ENCODE peak calls at places on chromosomes 12 and 14, in seven cellular contexts. One of them, this sample, is unnamed.
A peak's percentile ranks its signal among the peaks of the same experiment; 100 is the strongest.

GRCh38 chr12:104582739-104583138 is 126.0 kb downstream of the CHST11 start:
- DNase-seq in CD8-positive, alpha-beta memory T cell: no peak
- DNase-seq in H9: no peak
- DNase-seq in tibial artery: no peak
- DNase-seq in body of pancreas: no peak
- DNase-seq in aorta: no peak
- DNase-seq in stomach: no peak
- DNase-seq in this sample: no peak

GRCh38 chr12:96487214-96487613 is 2.2 kb upstream of the CFAP54 start:
- DNase-seq in tibial artery: no peak
- DNase-seq in CD8-positive, alpha-beta memory T cell: no peak
- DNase-seq in aorta: no peak
- DNase-seq in body of pancreas: no peak
- DNase-seq in H9: no peak
- DNase-seq in stomach: no peak
- DNase-seq in this sample: no peak

GRCh38 chr14:36524874-36525745 is 5.1 kb upstream of the NKX2-1 start:
- DNase-seq in aorta: no peak
- DNase-seq in H9: peak; percentile 90
- DNase-seq in stomach: no peak
- DNase-seq in tibial artery: no peak
- DNase-seq in CD8-positive, alpha-beta memory T cell: no peak
- DNase-seq in body of pancreas: peak; percentile 41
- DNase-seq in this sample: no peak

GRCh38 chr12:130053641-130054040 is 108.6 kb upstream of the FZD10 start:
- DNase-seq in body of pancreas: no peak
- DNase-seq in stomach: no peak
- DNase-seq in tibial artery: no peak
- DNase-seq in H9: peak; percentile 67
- DNase-seq in CD8-positive, alpha-beta memory T cell: no peak
- DNase-seq in aorta: peak; percentile 39
- DNase-seq in this sample: no peak

GRCh38 chr14:85583311-85583710 is 53.4 kb downstream of the FLRT2 start:
- DNase-seq in CD8-positive, alpha-beta memory T cell: no peak
- DNase-seq in body of pancreas: no peak
- DNase-seq in aorta: no peak
- DNase-seq in H9: no peak
- DNase-seq in tibial artery: no peak
- DNase-seq in stomach: no peak
- DNase-seq in this sample: no peak

GRCh38 chr12:93519859-93520258 is 52.5 kb downstream of the MRPL42 start:
- DNase-seq in body of pancreas: no peak
- DNase-seq in tibial artery: no peak
- DNase-seq in H9: no peak
- DNase-seq in aorta: no peak
- DNase-seq in stomach: no peak
- DNase-seq in CD8-positive, alpha-beta memory T cell: no peak
- DNase-seq in this sample: no peak

GRCh38 chr12:112380663-112381420 is 1.4 kb downstream of the HECTD4 start:
- DNase-seq in body of pancreas: no peak
- DNase-seq in CD8-positive, alpha-beta memory T cell: no peak
- DNase-seq in tibial artery: no peak
- DNase-seq in aorta: no peak
- DNase-seq in H9: peak; percentile 51
- DNase-seq in stomach: no peak
- DNase-seq in this sample: no peak

GRCh38 chr14:101026341-101026740 is 122.8 kb upstream of the RTL1 start:
- DNase-seq in stomach: no peak
- DNase-seq in H9: no peak
- DNase-seq in body of pancreas: no peak
- DNase-seq in tibial artery: peak; percentile 21
- DNase-seq in aorta: peak; percentile 27
- DNase-seq in CD8-positive, alpha-beta memory T cell: no peak
- DNase-seq in this sample: no peak

GRCh38 chr14:37145395-37145794 is 27.0 kb downstream of the SLC25A21 start:
- DNase-seq in H9: no peak
- DNase-seq in aorta: no peak
- DNase-seq in stomach: no peak
- DNase-seq in tibial artery: no peak
- DNase-seq in CD8-positive, alpha-beta memory T cell: no peak
- DNase-seq in body of pancreas: no peak
- DNase-seq in this sample: peak; percentile 12

GRCh38 chr12:91139981-91140659 is 28.8 kb upstream of the LUM start:
- DNase-seq in CD8-positive, alpha-beta memory T cell: no peak
- DNase-seq in H9: no peak
- DNase-seq in aorta: no peak
- DNase-seq in tibial artery: no peak
- DNase-seq in stomach: no peak
- DNase-seq in body of pancreas: no peak
- DNase-seq in this sample: peak; percentile 92

GRCh38 chr12:108424026-108424425 is 84.9 kb upstream of the CMKLR1 start:
- DNase-seq in stomach: no peak
- DNase-seq in CD8-positive, alpha-beta memory T cell: no peak
- DNase-seq in aorta: no peak
- DNase-seq in tibial artery: no peak
- DNase-seq in H9: no peak
- DNase-seq in body of pancreas: no peak
- DNase-seq in this sample: no peak

GRCh38 chr14:71250347-71250746 is 343.1 kb downstream of the PCNX1 start:
- DNase-seq in aorta: no peak
- DNase-seq in CD8-positive, alpha-beta memory T cell: no peak
- DNase-seq in body of pancreas: no peak
- DNase-seq in H9: no peak
- DNase-seq in stomach: no peak
- DNase-seq in tibial artery: no peak
- DNase-seq in this sample: no peak

GRCh38 chr12:11508699-11509098 is 113.3 kb upstream of the PRB2 start:
- DNase-seq in tibial artery: no peak
- DNase-seq in body of pancreas: no peak
- DNase-seq in CD8-positive, alpha-beta memory T cell: no peak
- DNase-seq in aorta: no peak
- DNase-seq in H9: peak; percentile 54
- DNase-seq in stomach: no peak
- DNase-seq in this sample: no peak

GRCh38 chr12:114952573-114953196 is 268.7 kb upstream of the TBX3 start:
- DNase-seq in CD8-positive, alpha-beta memory T cell: no peak
- DNase-seq in aorta: no peak
- DNase-seq in stomach: no peak
- DNase-seq in tibial artery: no peak
- DNase-seq in body of pancreas: peak; percentile 13
- DNase-seq in H9: no peak
- DNase-seq in this sample: no peak

GRCh38 chr12:96516472-96517417 is 27.4 kb downstream of the CFAP54 start:
- DNase-seq in stomach: peak; percentile 85
- DNase-seq in CD8-positive, alpha-beta memory T cell: peak; percentile 75
- DNase-seq in H9: peak; percentile 69
- DNase-seq in aorta: peak; percentile 88
- DNase-seq in body of pancreas: peak; percentile 61
- DNase-seq in tibial artery: peak; percentile 76
- DNase-seq in this sample: peak; percentile 63

GRCh38 chr14:50318031-50318626 is 6.0 kb downstream of the DMAC2L start:
- DNase-seq in stomach: no peak
- DNase-seq in tibial artery: no peak
- DNase-seq in aorta: no peak
- DNase-seq in body of pancreas: no peak
- DNase-seq in CD8-positive, alpha-beta memory T cell: no peak
- DNase-seq in H9: no peak
- DNase-seq in this sample: no peak

GRCh38 chr12:84305144-84305543 is 607.5 kb downstream of the SLC6A15 start:
- DNase-seq in tibial artery: no peak
- DNase-seq in stomach: no peak
- DNase-seq in aorta: no peak
- DNase-seq in H9: no peak
- DNase-seq in body of pancreas: no peak
- DNase-seq in CD8-positive, alpha-beta memory T cell: no peak
- DNase-seq in this sample: no peak

GRCh38 chr12:89880695-89881350 is 172.2 kb upstream of the ATP2B1 start:
- DNase-seq in stomach: no peak
- DNase-seq in body of pancreas: no peak
- DNase-seq in H9: no peak
- DNase-seq in tibial artery: no peak
- DNase-seq in CD8-positive, alpha-beta memory T cell: peak; percentile 15
- DNase-seq in aorta: no peak
- DNase-seq in this sample: no peak

GRCh38 chr12:10701226-10701681 is 21.9 kb downstream of the YBX3 start:
- DNase-seq in body of pancreas: no peak
- DNase-seq in CD8-positive, alpha-beta memory T cell: peak; percentile 6
- DNase-seq in tibial artery: no peak
- DNase-seq in H9: no peak
- DNase-seq in stomach: no peak
- DNase-seq in aorta: no peak
- DNase-seq in this sample: no peak

GRCh38 chr14:61601923-61602732 is 93.2 kb upstream of the HIF1A start:
- DNase-seq in tibial artery: no peak
- DNase-seq in body of pancreas: no peak
- DNase-seq in stomach: no peak
- DNase-seq in aorta: no peak
- DNase-seq in CD8-positive, alpha-beta memory T cell: no peak
- DNase-seq in H9: no peak
- DNase-seq in this sample: no peak

GRCh38 chr12:132367401-132367851 is 38.0 kb upstream of the GALNT9 start:
- DNase-seq in H9: no peak
- DNase-seq in stomach: no peak
- DNase-seq in CD8-positive, alpha-beta memory T cell: no peak
- DNase-seq in body of pancreas: peak; percentile 10
- DNase-seq in tibial artery: no peak
- DNase-seq in aorta: peak; percentile 68
- DNase-seq in this sample: no peak

GRCh38 chr14:92520102-92520651 is 6.6 kb downstream of the RIN3 start:
- DNase-seq in aorta: no peak
- DNase-seq in H9: no peak
- DNase-seq in stomach: no peak
- DNase-seq in tibial artery: no peak
- DNase-seq in CD8-positive, alpha-beta memory T cell: no peak
- DNase-seq in body of pancreas: no peak
- DNase-seq in this sample: no peak

DNA sequence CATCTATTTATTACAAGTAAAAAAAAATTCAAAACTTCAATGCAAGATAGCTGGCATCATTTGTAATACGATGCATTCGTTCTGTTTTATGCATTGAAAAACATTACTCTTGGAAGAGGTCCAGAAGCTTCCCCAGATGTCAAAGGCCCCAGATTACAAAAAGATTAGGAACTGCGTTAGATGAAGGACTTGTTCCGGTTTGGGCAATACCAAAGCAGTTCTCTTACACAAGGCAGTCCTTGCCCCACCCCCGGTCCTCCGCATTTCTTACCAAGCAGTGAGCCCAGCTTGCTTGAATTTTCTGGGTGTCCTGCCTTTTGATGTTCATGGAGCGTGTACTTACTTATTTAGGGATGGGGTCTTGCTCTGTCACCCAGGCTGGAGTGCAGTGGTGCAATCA is 4.8 kb upstream of the HVCN1 start:
- DNase-seq in tibial artery: no peak
- DNase-seq in stomach: no peak
- DNase-seq in CD8-positive, alpha-beta memory T cell: no peak
- DNase-seq in aorta: no peak
- DNase-seq in H9: no peak
- DNase-seq in body of pancreas: no peak
- DNase-seq in this sample: no peak
- H3K27ac ChIP-seq in tibial artery: no peak overlapping the region
- H3K27ac ChIP-seq in stomach: no peak overlapping the region
- H3K27ac ChIP-seq in CD8-positive, alpha-beta memory T cell: no peak overlapping the region
- H3K27ac ChIP-seq in aorta: no peak overlapping the region
- H3K27ac ChIP-seq in H9: no peak overlapping the region
- H3K27ac ChIP-seq in body of pancreas: no peak overlapping the region
- H3K27ac ChIP-seq in this sample: no peak overlapping the region

GRCh38 chr12:30458453-30458852 is 237.2 kb downstream of the IPO8 start:
- DNase-seq in CD8-positive, alpha-beta memory T cell: no peak
- DNase-seq in stomach: no peak
- DNase-seq in H9: no peak
- DNase-seq in body of pancreas: no peak
- DNase-seq in aorta: no peak
- DNase-seq in tibial artery: no peak
- DNase-seq in this sample: no peak
- H3K9me3 ChIP-seq in CD8-positive, alpha-beta memory T cell: no peaks in the 10 kb centered on the region
- H3K9me3 ChIP-seq in stomach: no peaks in the 10 kb centered on the region
- H3K9me3 ChIP-seq in H9: no peaks in the 10 kb centered on the region
- H3K9me3 ChIP-seq in body of pancreas: no peaks in the 10 kb centered on the region
- H3K9me3 ChIP-seq in aorta: no peaks in the 10 kb centered on the region
- H3K9me3 ChIP-seq in tibial artery: no peaks in the 10 kb centered on the region
- H3K9me3 ChIP-seq in this sample: no peaks in the 10 kb centered on the region

GRCh38 chr12:64187370-64187769 is 34.7 kb downstream of the KICS2 start:
- DNase-seq in CD8-positive, alpha-beta memory T cell: no peak
- DNase-seq in aorta: no peak
- DNase-seq in tibial artery: no peak
- DNase-seq in stomach: no peak
- DNase-seq in H9: no peak
- DNase-seq in body of pancreas: no peak
- DNase-seq in this sample: no peak

GRCh38 chr12:64189530-64189929 is 32.6 kb downstream of the KICS2 start:
- DNase-seq in stomach: no peak
- DNase-seq in body of pancreas: no peak
- DNase-seq in tibial artery: no peak
- DNase-seq in aorta: no peak
- DNase-seq in CD8-positive, alpha-beta memory T cell: no peak
- DNase-seq in H9: no peak
- DNase-seq in this sample: no peak

GRCh38 chr12:64187794-64188193 is 34.3 kb downstream of the KICS2 start:
- DNase-seq in CD8-positive, alpha-beta memory T cell: no peak
- DNase-seq in tibial artery: no peak
- DNase-seq in stomach: no peak
- DNase-seq in H9: no peak
- DNase-seq in aorta: no peak
- DNase-seq in body of pancreas: no peak
- DNase-seq in this sample: no peak

GRCh38 chr12:64192644-64193043 is 29.5 kb downstream of the KICS2 start:
- DNase-seq in H9: no peak
- DNase-seq in CD8-positive, alpha-beta memory T cell: no peak
- DNase-seq in aorta: no peak
- DNase-seq in tibial artery: no peak
- DNase-seq in stomach: no peak
- DNase-seq in body of pancreas: no peak
- DNase-seq in this sample: no peak

DNA sequence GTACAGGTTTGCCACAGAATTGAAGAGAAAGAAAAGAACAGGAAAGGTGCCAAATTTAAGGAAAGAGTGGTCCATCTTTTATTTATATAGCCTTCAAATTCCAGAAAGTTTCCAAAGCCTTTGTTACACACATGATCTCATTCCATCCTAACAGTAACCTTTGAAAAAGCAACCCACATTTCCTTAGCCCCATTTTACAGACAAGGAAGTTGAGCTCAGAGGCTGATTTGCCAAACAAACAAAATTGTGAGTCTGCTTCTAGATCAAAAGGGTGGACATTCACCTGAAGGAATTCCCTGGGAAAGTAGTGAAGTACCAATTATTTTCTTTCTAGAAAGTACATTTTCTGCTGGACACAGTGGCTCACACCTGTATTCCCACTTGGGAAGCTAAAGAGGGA is 32.0 kb downstream of the KICS2 start:
- DNase-seq in aorta: no peak
- DNase-seq in body of pancreas: no peak
- DNase-seq in CD8-positive, alpha-beta memory T cell: no peak
- DNase-seq in tibial artery: no peak
- DNase-seq in H9: no peak
- DNase-seq in stomach: no peak
- DNase-seq in this sample: no peak
- H3K27ac ChIP-seq in aorta: no peak overlapping the region
- H3K27ac ChIP-seq in body of pancreas: no peak overlapping the region
- H3K27ac ChIP-seq in CD8-positive, alpha-beta memory T cell: no peak overlapping the region
- H3K27ac ChIP-seq in tibial artery: no peak overlapping the region
- H3K27ac ChIP-seq in H9: no peak overlapping the region
- H3K27ac ChIP-seq in stomach: no peak overlapping the region
- H3K27ac ChIP-seq in this sample: no peak overlapping the region

GRCh38 chr12:5318874-5319273 is 113.0 kb upstream of the NTF3 start:
- DNase-seq in body of pancreas: no peak
- DNase-seq in CD8-positive, alpha-beta memory T cell: no peak
- DNase-seq in aorta: no peak
- DNase-seq in tibial artery: no peak
- DNase-seq in H9: no peak
- DNase-seq in stomach: no peak
- DNase-seq in this sample: no peak

GRCh38 chr12:5317556-5317955 is 114.4 kb upstream of the NTF3 start:
- DNase-seq in stomach: no peak
- DNase-seq in tibial artery: no peak
- DNase-seq in aorta: no peak
- DNase-seq in H9: no peak
- DNase-seq in CD8-positive, alpha-beta memory T cell: no peak
- DNase-seq in body of pancreas: no peak
- DNase-seq in this sample: no peak
- H3K9me3 ChIP-seq in stomach: peaks cover 12% of the 10 kb centered on the region
- H3K9me3 ChIP-seq in tibial artery: peaks cover 13% of the 10 kb centered on the region
- H3K9me3 ChIP-seq in aorta: no peaks in the 10 kb centered on the region
- H3K9me3 ChIP-seq in H9: no peaks in the 10 kb centered on the region
- H3K9me3 ChIP-seq in CD8-positive, alpha-beta memory T cell: no peaks in the 10 kb centered on the region
- H3K9me3 ChIP-seq in body of pancreas: no peaks in the 10 kb centered on the region
- H3K9me3 ChIP-seq in this sample: peaks cover 8% of the 10 kb centered on the region